ENCODE peak calls at places on chromosomes 4 and X, in ten cellular contexts. One of them, this sample, is unnamed.

GRCh38 chr4:158176108-158176507 is 3.3 kb upstream of the GASK1B start:
- DNase-seq in HFF-Myc: no peak
- DNase-seq in tibial nerve: no peak
- DNase-seq in fibroblast of the aortic adventitia: peak; percentile 52
- DNase-seq in GM12878: no peak
- DNase-seq in mammary epithelial cell: peak; percentile 57
- DNase-seq in left ventricle myocardium inferior: no peak
- DNase-seq in tibial artery: peak; percentile 71
- DNase-seq in upper lobe of left lung: no peak
- DNase-seq in mesenchymal stem cell: no peak
- DNase-seq in this sample: peak; percentile 63

GRCh38 chr4:1523907-1524636 is 117.8 kb upstream of the NKX1-1 start:
- DNase-seq in HFF-Myc: no peak
- DNase-seq in tibial nerve: no peak
- DNase-seq in fibroblast of the aortic adventitia: no peak
- DNase-seq in GM12878: no peak
- DNase-seq in mammary epithelial cell: no peak
- DNase-seq in left ventricle myocardium inferior: peak; percentile 38
- DNase-seq in tibial artery: no peak
- DNase-seq in upper lobe of left lung: peak; percentile 89
- DNase-seq in mesenchymal stem cell: no peak
- DNase-seq in this sample: no peak

GRCh38 chr4:115275615-115276014 is 162.2 kb upstream of the NDST4 start:
- DNase-seq in HFF-Myc: no peak
- DNase-seq in tibial nerve: no peak
- DNase-seq in fibroblast of the aortic adventitia: no peak
- DNase-seq in GM12878: no peak
- DNase-seq in mammary epithelial cell: no peak
- DNase-seq in left ventricle myocardium inferior: no peak
- DNase-seq in tibial artery: no peak
- DNase-seq in upper lobe of left lung: no peak
- DNase-seq in mesenchymal stem cell: no peak
- DNase-seq in this sample: no peak

GRCh38 chrX:110667706-110668105 is 127.9 kb downstream of the CHRDL1 start:
- DNase-seq in HFF-Myc: no peak
- DNase-seq in tibial nerve: no peak
- DNase-seq in fibroblast of the aortic adventitia: no peak
- DNase-seq in GM12878: no peak
- DNase-seq in mammary epithelial cell: no peak
- DNase-seq in left ventricle myocardium inferior: no peak
- DNase-seq in tibial artery: no peak
- DNase-seq in upper lobe of left lung: no peak
- DNase-seq in mesenchymal stem cell: no peak
- DNase-seq in this sample: no peak

GRCh38 chr4:22842360-22842759 is 149.6 kb downstream of the GBA3 start:
- DNase-seq in HFF-Myc: no peak
- DNase-seq in tibial nerve: no peak
- DNase-seq in fibroblast of the aortic adventitia: no peak
- DNase-seq in GM12878: no peak
- DNase-seq in mammary epithelial cell: no peak
- DNase-seq in left ventricle myocardium inferior: no peak
- DNase-seq in tibial artery: no peak
- DNase-seq in upper lobe of left lung: no peak
- DNase-seq in mesenchymal stem cell: no peak
- DNase-seq in this sample: no peak

GRCh38 chrX:115988825-115989224 is 181.7 kb upstream of the AGTR2 start:
- DNase-seq in HFF-Myc: no peak
- DNase-seq in tibial nerve: no peak
- DNase-seq in fibroblast of the aortic adventitia: no peak
- DNase-seq in GM12878: no peak
- DNase-seq in mammary epithelial cell: no peak
- DNase-seq in left ventricle myocardium inferior: no peak
- DNase-seq in tibial artery: no peak
- DNase-seq in upper lobe of left lung: no peak
- DNase-seq in mesenchymal stem cell: no peak
- DNase-seq in this sample: no peak

GRCh38 chr4:85591361-85592098 is 116.6 kb downstream of the ARHGAP24 start:
- DNase-seq in HFF-Myc: no peak
- DNase-seq in tibial nerve: no peak
- DNase-seq in fibroblast of the aortic adventitia: no peak
- DNase-seq in GM12878: no peak
- DNase-seq in mammary epithelial cell: no peak
- DNase-seq in left ventricle myocardium inferior: no peak
- DNase-seq in tibial artery: no peak
- DNase-seq in upper lobe of left lung: no peak
- DNase-seq in mesenchymal stem cell: peak; percentile 68
- DNase-seq in this sample: no peak

GRCh38 chrX:14344172-14344940 is 185.0 kb upstream of the GLRA2 start:
- DNase-seq in HFF-Myc: no peak
- DNase-seq in tibial nerve: no peak
- DNase-seq in fibroblast of the aortic adventitia: no peak
- DNase-seq in GM12878: no peak
- DNase-seq in mammary epithelial cell: peak; percentile 52
- DNase-seq in left ventricle myocardium inferior: no peak
- DNase-seq in tibial artery: no peak
- DNase-seq in upper lobe of left lung: no peak
- DNase-seq in mesenchymal stem cell: no peak
- DNase-seq in this sample: no peak

GRCh38 chrX:7218321-7219152 is 70.6 kb upstream of the PUDP start:
- DNase-seq in HFF-Myc: no peak
- DNase-seq in tibial nerve: no peak
- DNase-seq in fibroblast of the aortic adventitia: no peak
- DNase-seq in GM12878: no peak
- DNase-seq in mammary epithelial cell: no peak
- DNase-seq in left ventricle myocardium inferior: no peak
- DNase-seq in tibial artery: no peak
- DNase-seq in upper lobe of left lung: no peak
- DNase-seq in mesenchymal stem cell: no peak
- DNase-seq in this sample: no peak

GRCh38 chrX:68440940-68441339 is 7.6 kb upstream of the OPHN1 start:
- DNase-seq in HFF-Myc: peak; percentile 47
- DNase-seq in tibial nerve: peak; percentile 33
- DNase-seq in fibroblast of the aortic adventitia: peak; percentile 92
- DNase-seq in GM12878: no peak
- DNase-seq in mammary epithelial cell: peak; percentile 25
- DNase-seq in left ventricle myocardium inferior: peak; percentile 56
- DNase-seq in tibial artery: peak; percentile 77
- DNase-seq in upper lobe of left lung: no peak
- DNase-seq in mesenchymal stem cell: peak; percentile 59
- DNase-seq in this sample: peak; percentile 62

GRCh38 chr4:46975841-46976551 is 17.4 kb downstream of the GABRA4 start:
- DNase-seq in HFF-Myc: no peak
- DNase-seq in tibial nerve: no peak
- DNase-seq in fibroblast of the aortic adventitia: peak; percentile 11
- DNase-seq in GM12878: peak; percentile 23
- DNase-seq in mammary epithelial cell: no peak
- DNase-seq in left ventricle myocardium inferior: no peak
- DNase-seq in tibial artery: no peak
- DNase-seq in upper lobe of left lung: no peak
- DNase-seq in mesenchymal stem cell: peak; percentile 50
- DNase-seq in this sample: no peak

GRCh38 chrX:14673764-14674163 is 144.4 kb downstream of the GLRA2 start:
- DNase-seq in HFF-Myc: peak; percentile 63
- DNase-seq in tibial nerve: no peak
- DNase-seq in fibroblast of the aortic adventitia: peak; percentile 76
- DNase-seq in GM12878: peak; percentile 70
- DNase-seq in mammary epithelial cell: peak; percentile 91
- DNase-seq in left ventricle myocardium inferior: no peak
- DNase-seq in tibial artery: no peak
- DNase-seq in upper lobe of left lung: no peak
- DNase-seq in mesenchymal stem cell: peak; percentile 89
- DNase-seq in this sample: peak; percentile 22

GRCh38 chrX:15349046-15349445 is 13.7 kb upstream of the PIGA start:
- DNase-seq in HFF-Myc: no peak
- DNase-seq in tibial nerve: no peak
- DNase-seq in fibroblast of the aortic adventitia: peak; percentile 89
- DNase-seq in GM12878: no peak
- DNase-seq in mammary epithelial cell: peak; percentile 64
- DNase-seq in left ventricle myocardium inferior: no peak
- DNase-seq in tibial artery: no peak
- DNase-seq in upper lobe of left lung: no peak
- DNase-seq in mesenchymal stem cell: peak; percentile 62
- DNase-seq in this sample: peak; percentile 50

GRCh38 chrX:2676794-2677675 is 14.1 kb upstream of the CD99 start:
- DNase-seq in HFF-Myc: no peak
- DNase-seq in tibial nerve: no peak
- DNase-seq in fibroblast of the aortic adventitia: peak; percentile 50
- DNase-seq in GM12878: no peak
- DNase-seq in mammary epithelial cell: no peak
- DNase-seq in left ventricle myocardium inferior: no peak
- DNase-seq in tibial artery: no peak
- DNase-seq in upper lobe of left lung: no peak
- DNase-seq in mesenchymal stem cell: no peak
- DNase-seq in this sample: no peak
- H3K4me3 ChIP-seq in HFF-Myc: no peak overlapping the region
- H3K4me3 ChIP-seq in tibial nerve: no peak overlapping the region
- H3K4me3 ChIP-seq in fibroblast of the aortic adventitia: peak overlapping the region; percentile 15
- H3K4me3 ChIP-seq in GM12878: no peak overlapping the region
- H3K4me3 ChIP-seq in mammary epithelial cell: no peak overlapping the region
- H3K4me3 ChIP-seq in left ventricle myocardium inferior: no peak overlapping the region
- H3K4me3 ChIP-seq in tibial artery: no peak overlapping the region
- H3K4me3 ChIP-seq in upper lobe of left lung: no peak overlapping the region
- H3K4me3 ChIP-seq in mesenchymal stem cell: no peak overlapping the region
- H3K4me3 ChIP-seq in this sample: no peak overlapping the region

DNA sequence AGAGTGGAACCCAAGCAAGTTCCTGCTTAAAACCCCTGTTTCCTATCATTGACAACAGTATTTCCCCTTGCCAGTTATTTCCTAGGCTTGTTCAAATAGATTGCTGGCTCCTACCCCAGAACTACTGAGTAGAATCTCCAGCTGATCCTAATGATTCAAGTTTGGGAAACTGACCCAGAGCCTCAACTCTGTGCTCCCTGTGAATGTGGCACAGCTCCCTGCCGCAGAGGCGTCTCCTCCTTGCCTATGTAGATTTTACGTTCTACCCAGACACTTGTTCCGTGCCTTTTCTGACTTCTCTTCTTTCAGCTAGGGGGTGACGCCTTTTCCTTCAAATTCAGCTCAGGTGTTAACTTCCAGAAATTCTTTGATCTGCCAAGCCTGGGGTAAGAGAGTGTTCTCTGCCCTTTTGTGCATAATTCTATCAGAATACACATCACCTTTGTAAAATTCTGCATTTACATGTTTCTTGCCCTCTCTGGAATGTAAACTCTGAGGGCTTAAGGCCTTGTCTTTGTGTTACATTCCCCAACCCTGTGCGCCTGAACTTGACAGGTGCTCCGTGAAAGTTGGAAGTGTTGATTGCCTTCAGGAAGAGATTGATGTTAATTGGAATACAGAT is 4.4 kb downstream of the LSM6 start:
- DNase-seq in HFF-Myc: no peak
- DNase-seq in tibial nerve: no peak
- DNase-seq in fibroblast of the aortic adventitia: peak; percentile 24
- DNase-seq in GM12878: no peak
- DNase-seq in mammary epithelial cell: no peak
- DNase-seq in left ventricle myocardium inferior: no peak
- DNase-seq in tibial artery: no peak
- DNase-seq in upper lobe of left lung: no peak
- DNase-seq in mesenchymal stem cell: no peak
- DNase-seq in this sample: no peak
- H3K4me3 ChIP-seq in HFF-Myc: no peak overlapping the region
- H3K4me3 ChIP-seq in tibial nerve: no peak overlapping the region
- H3K4me3 ChIP-seq in fibroblast of the aortic adventitia: no peak overlapping the region
- H3K4me3 ChIP-seq in GM12878: peak overlapping the region; percentile 4
- H3K4me3 ChIP-seq in mammary epithelial cell: no peak overlapping the region
- H3K4me3 ChIP-seq in left ventricle myocardium inferior: no peak overlapping the region
- H3K4me3 ChIP-seq in tibial artery: no peak overlapping the region
- H3K4me3 ChIP-seq in upper lobe of left lung: no peak overlapping the region
- H3K4me3 ChIP-seq in mesenchymal stem cell: no peak overlapping the region
- H3K4me3 ChIP-seq in this sample: no peak overlapping the region

GRCh38 chr4:6783111-6783981 is 819 bp downstream of the KIAA0232 start:
- DNase-seq in HFF-Myc: no peak
- DNase-seq in tibial nerve: peak; percentile 83
- DNase-seq in fibroblast of the aortic adventitia: peak; percentile 79
- DNase-seq in GM12878: peak; percentile 27
- DNase-seq in mammary epithelial cell: peak; percentile 82
- DNase-seq in left ventricle myocardium inferior: peak; percentile 91
- DNase-seq in tibial artery: peak; percentile 96
- DNase-seq in upper lobe of left lung: peak; percentile 99
- DNase-seq in mesenchymal stem cell: peak; percentile 91
- DNase-seq in this sample: peak; percentile 95

GRCh38 chr4:6781113-6781512 is 1.4 kb upstream of the KIAA0232 start:
- DNase-seq in HFF-Myc: no peak
- DNase-seq in tibial nerve: no peak
- DNase-seq in fibroblast of the aortic adventitia: no peak
- DNase-seq in GM12878: no peak
- DNase-seq in mammary epithelial cell: no peak
- DNase-seq in left ventricle myocardium inferior: peak; percentile 61
- DNase-seq in tibial artery: peak; percentile 86
- DNase-seq in upper lobe of left lung: no peak
- DNase-seq in mesenchymal stem cell: no peak
- DNase-seq in this sample: peak; percentile 45

GRCh38 chr4:6782147-6782845 is at the start of gene KIAA0232:
- DNase-seq in HFF-Myc: peak; percentile 45
- DNase-seq in tibial nerve: peak; percentile 82
- DNase-seq in fibroblast of the aortic adventitia: peak; percentile 92
- DNase-seq in GM12878: peak; percentile 28
- DNase-seq in mammary epithelial cell: peak; percentile 88
- DNase-seq in left ventricle myocardium inferior: peak; percentile 94
- DNase-seq in tibial artery: peak; percentile 95
- DNase-seq in upper lobe of left lung: peak; percentile 97
- DNase-seq in mesenchymal stem cell: peak; percentile 94
- DNase-seq in this sample: peak; percentile 93

GRCh38 chr4:6781561-6781960 is 966 bp upstream of the KIAA0232 start:
- DNase-seq in HFF-Myc: no peak
- DNase-seq in tibial nerve: no peak
- DNase-seq in fibroblast of the aortic adventitia: no peak
- DNase-seq in GM12878: no peak
- DNase-seq in mammary epithelial cell: no peak
- DNase-seq in left ventricle myocardium inferior: no peak
- DNase-seq in tibial artery: no peak
- DNase-seq in upper lobe of left lung: no peak
- DNase-seq in mesenchymal stem cell: no peak
- DNase-seq in this sample: no peak

DNA sequence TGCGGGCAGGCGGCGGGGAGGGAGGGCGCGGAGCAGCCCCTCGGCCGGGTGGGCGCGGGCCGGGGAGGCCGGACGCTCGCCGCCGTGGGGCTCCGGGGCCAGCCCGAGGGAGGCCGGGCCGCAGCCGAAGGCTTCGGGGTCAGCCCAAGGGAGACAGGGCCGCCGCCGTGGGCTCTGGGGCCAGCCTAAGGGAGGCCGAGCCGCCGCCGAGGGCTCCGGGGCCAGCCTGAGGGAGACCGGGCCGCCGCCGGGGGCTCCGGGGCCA is 251 bp downstream of the KIAA0232 start:
- DNase-seq in HFF-Myc: no peak
- DNase-seq in tibial nerve: no peak
- DNase-seq in fibroblast of the aortic adventitia: no peak
- DNase-seq in GM12878: no peak
- DNase-seq in mammary epithelial cell: no peak
- DNase-seq in left ventricle myocardium inferior: no peak
- DNase-seq in tibial artery: no peak
- DNase-seq in upper lobe of left lung: no peak
- DNase-seq in mesenchymal stem cell: no peak
- DNase-seq in this sample: no peak
- H3K4me3 ChIP-seq in HFF-Myc: peak overlapping the region; percentile 90
- H3K4me3 ChIP-seq in tibial nerve: peak overlapping the region; percentile 95
- H3K4me3 ChIP-seq in fibroblast of the aortic adventitia: peak overlapping the region; percentile 86
- H3K4me3 ChIP-seq in GM12878: peak overlapping the region; percentile 84
- H3K4me3 ChIP-seq in mammary epithelial cell: peak overlapping the region; percentile 85
- H3K4me3 ChIP-seq in left ventricle myocardium inferior: peak overlapping the region; percentile 84
- H3K4me3 ChIP-seq in tibial artery: peak overlapping the region; percentile 91
- H3K4me3 ChIP-seq in upper lobe of left lung: peak overlapping the region; percentile 99
- H3K4me3 ChIP-seq in mesenchymal stem cell: peak overlapping the region; percentile 96
- H3K4me3 ChIP-seq in this sample: peak overlapping the region; percentile 95

GRCh38 chr4:163195247-163195765 is 28.6 kb upstream of the NAF1 start:
- DNase-seq in HFF-Myc: no peak
- DNase-seq in tibial nerve: no peak
- DNase-seq in fibroblast of the aortic adventitia: no peak
- DNase-seq in GM12878: no peak
- DNase-seq in mammary epithelial cell: no peak
- DNase-seq in left ventricle myocardium inferior: no peak
- DNase-seq in tibial artery: no peak
- DNase-seq in upper lobe of left lung: no peak
- DNase-seq in mesenchymal stem cell: no peak
- DNase-seq in this sample: no peak
- H3K4me3 ChIP-seq in HFF-Myc: no peak overlapping the region
- H3K4me3 ChIP-seq in tibial nerve: no peak overlapping the region
- H3K4me3 ChIP-seq in fibroblast of the aortic adventitia: no peak overlapping the region
- H3K4me3 ChIP-seq in GM12878: no peak overlapping the region
- H3K4me3 ChIP-seq in mammary epithelial cell: no peak overlapping the region
- H3K4me3 ChIP-seq in left ventricle myocardium inferior: no peak overlapping the region
- H3K4me3 ChIP-seq in tibial artery: no peak overlapping the region
- H3K4me3 ChIP-seq in upper lobe of left lung: no peak overlapping the region
- H3K4me3 ChIP-seq in mesenchymal stem cell: no peak overlapping the region
- H3K4me3 ChIP-seq in this sample: no peak overlapping the region